ENCODE peak calls at places on chromosomes 1 and 21, in five cellular contexts. D is naive thymus-derived CD4-positive, alpha-beta T cell; S is psoas muscle; K is astrocyte; T is tibial artery. E is an unnamed sample.

GRCh38 chr1:233033366-233033765 is 83.0 kb downstream of the NTPCR start:
- DNase-seq in D (no peak), S (no peak), K (no peak), T (no peak), E (no peak)

GRCh38 chr1:49728377-49728776 is 295.4 kb downstream of the AGBL4 start:
- DNase-seq in D (no peak), S (no peak), K (peak; percentile 2), T (no peak), E (no peak)

GRCh38 chr1:152411144-152411543 is 2.9 kb downstream of the CRNN start:
- DNase-seq in D (no peak), S (no peak), K (no peak), T (no peak), E (no peak)

GRCh38 chr1:48560114-48560513 is 88.1 kb upstream of the SPATA6 start:
- DNase-seq in D (no peak), S (no peak), K (no peak), T (no peak), E (no peak)

GRCh38 chr1:110337704-110338199 is 1.4 kb upstream of the RBM15 start:
- DNase-seq in D (no peak), S (peak; percentile 69), K (no peak), T (peak; percentile 36), E (peak; percentile 24)

GRCh38 chr1:51518730-51519047 is 377 bp downstream of the EPS15 start:
- DNase-seq in D (peak; percentile 32), S (no peak), K (no peak), T (peak; percentile 28), E (peak; percentile 51)

GRCh38 chr1:64320470-64320869 is 117.0 kb downstream of the UBE2U start:
- DNase-seq in D (no peak), S (no peak), K (no peak), T (no peak), E (no peak)

GRCh38 chr1:223224465-223224864 is 81.4 kb upstream of the TLR5 start:
- DNase-seq in D (no peak), S (no peak), K (no peak), T (no peak), E (no peak)

GRCh38 chr1:26961826-26962225 is 1.6 kb upstream of the KDF1 start:
- DNase-seq in D (no peak), S (no peak), K (peak; percentile 85), T (no peak), E (no peak)

GRCh38 chr1:154773551-154773950 is 96.5 kb downstream of the KCNN3 start:
- DNase-seq in D (no peak), S (no peak), K (no peak), T (no peak), E (no peak)

GRCh38 chr21:32515869-32516268 is 69.5 kb downstream of the TCP10L start:
- DNase-seq in D (no peak), S (no peak), K (peak; percentile 33), T (no peak), E (no peak)

GRCh38 chr1:201374376-201374775 is 3.1 kb downstream of the TNNT2 start:
- DNase-seq in D (no peak), S (no peak), K (no peak), T (no peak), E (no peak)

GRCh38 chr1:89363196-89363595 is 663 bp upstream of the GBP6 start:
- DNase-seq in D (no peak), S (no peak), K (peak; percentile 33), T (no peak), E (no peak)

DNA sequence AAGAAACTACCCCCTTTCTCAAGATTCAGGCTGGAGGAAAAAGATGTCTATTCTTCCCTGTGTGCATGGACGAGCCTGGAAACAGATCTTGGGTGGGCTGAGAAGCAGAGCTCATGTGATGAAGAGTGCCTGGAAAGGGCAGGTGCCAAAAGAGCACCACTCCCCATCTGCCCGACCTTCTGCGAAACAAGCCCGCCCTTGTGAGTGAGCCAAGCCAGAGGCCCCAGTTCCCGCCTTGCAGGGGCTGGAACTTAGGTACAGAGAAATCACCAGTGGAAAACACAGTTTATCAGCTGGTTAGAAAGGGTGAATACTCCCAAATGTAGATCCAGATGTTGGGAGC is 26.7 kb upstream of the A3GALT2 start:
- DNase-seq in D (no peak), S (peak; percentile 77), K (no peak), T (no peak), E (peak; percentile 63)
- H3K4me1 ChIP-seq in D (peaks cover 23% of the 10 kb centered on the region), S (peaks cover 59% of the 10 kb centered on the region), K (peaks cover 56% of the 10 kb centered on the region), T (peaks cover 2% of the 10 kb centered on the region), E (peaks cover 25% of the 10 kb centered on the region)

GRCh38 chr1:179017383-179018326 is 8.0 kb upstream of the FAM20B start:
- DNase-seq in D (no peak), S (no peak), K (no peak), T (no peak), E (no peak)

GRCh38 chr1:179014123-179014522 is 11.6 kb upstream of the FAM20B start:
- DNase-seq in D (no peak), S (no peak), K (no peak), T (no peak), E (no peak)

GRCh38 chr1:179012033-179012432 is 13.7 kb upstream of the FAM20B start:
- DNase-seq in D (no peak), S (no peak), K (no peak), T (no peak), E (no peak)

GRCh38 chr1:179015396-179015795 is 10.3 kb upstream of the FAM20B start:
- DNase-seq in D (no peak), S (no peak), K (no peak), T (no peak), E (no peak)

DNA sequence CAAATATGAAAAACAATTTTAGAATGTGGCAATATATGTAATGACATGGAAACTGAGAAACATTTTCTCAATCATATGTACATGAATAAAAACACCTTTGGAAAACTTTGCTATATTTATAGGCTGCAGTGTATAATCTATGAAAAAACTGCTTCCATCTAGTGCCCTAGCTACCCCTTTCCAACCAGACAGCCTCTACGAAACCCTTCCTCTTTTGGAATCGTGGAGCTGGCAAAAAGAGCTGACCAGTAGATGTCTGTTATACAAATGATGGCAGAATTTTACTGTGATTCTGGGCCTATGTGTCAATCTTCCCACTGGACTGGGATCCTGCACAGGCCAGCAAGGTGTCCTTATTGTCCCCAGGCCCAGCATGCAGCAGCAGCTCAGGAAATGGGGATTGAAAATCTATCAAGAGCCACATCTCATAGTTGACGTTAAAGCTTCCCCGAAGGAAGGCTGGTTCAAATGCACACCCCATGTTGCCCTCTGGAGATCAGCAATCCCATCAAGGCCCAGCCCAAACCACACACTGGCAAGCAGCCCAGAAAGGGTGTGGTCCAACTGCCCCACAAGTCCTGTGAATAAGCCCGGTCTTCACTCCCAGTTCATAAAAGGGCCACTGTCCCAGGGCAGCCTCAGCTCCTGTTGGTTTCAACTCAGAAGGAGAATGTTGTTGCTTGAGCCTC is 8.9 kb upstream of the FAM20B start:
- DNase-seq in D (no peak), S (peak; percentile 89), K (peak; percentile 90), T (peak; percentile 91), E (peak; percentile 63)
- H3K27ac ChIP-seq in D (no peak overlapping the region), S (peak overlapping the region; percentile 39), K (no peak overlapping the region), T (peak overlapping the region; percentile 55), E (no peak overlapping the region)

GRCh38 chr1:54485417-54485816 is 62.6 kb upstream of the ACOT11 start:
- DNase-seq in D (no peak), S (no peak), K (no peak), T (no peak), E (no peak)

GRCh38 chr1:54488831-54489626 is 59.0 kb upstream of the ACOT11 start:
- DNase-seq in D (peak; percentile 77), S (peak; percentile 89), K (peak; percentile 40), T (peak; percentile 77), E (peak; percentile 94)

GRCh38 chr1:54488065-54488750 is 59.8 kb upstream of the ACOT11 start:
- DNase-seq in D (peak; percentile 69), S (peak; percentile 95), K (peak; percentile 65), T (peak; percentile 86), E (peak; percentile 94)

GRCh38 chr1:54487571-54488050 is 60.4 kb upstream of the ACOT11 start:
- DNase-seq in D (no peak), S (no peak), K (no peak), T (peak; percentile 34), E (no peak)

GRCh38 chr1:54486864-54487263 is 61.2 kb upstream of the ACOT11 start:
- DNase-seq in D (no peak), S (no peak), K (no peak), T (no peak), E (peak; percentile 35)
- H3K4me1 ChIP-seq in D (peaks cover 33% of the 10 kb centered on the region), S (peaks cover 35% of the 10 kb centered on the region), K (peaks cover 20% of the 10 kb centered on the region), T (no peaks in the 10 kb centered on the region), E (peaks cover 13% of the 10 kb centered on the region)

GRCh38 chr1:20493839-20494608 is 8.0 kb upstream of the CAMK2N1 start:
- DNase-seq in D (peak; percentile 81), S (peak; percentile 88), K (peak; percentile 69), T (peak; percentile 88), E (peak; percentile 88)
- H3K27ac ChIP-seq in D (no peak overlapping the region), S (no peak overlapping the region), K (peak overlapping the region; percentile 66), T (no peak overlapping the region), E (no peak overlapping the region)

E was measured in ovary.